ENCODE peak calls at places on chromosomes 5 and 9, in ten cellular contexts. One of them, this sample, is unnamed.

GRCh38 chr5:171306785-171307591 is 2.1 kb upstream of the TLX3 start:
- DNase-seq in activated T-helper 1 cell treated with anti-CD3 and anti-CD28 coated beads, Interleukin-2, amount 50 U/mL, for 16 hours: no peak
- DNase-seq in RPMI7951: no peak
- DNase-seq in HFFc6: no peak
- DNase-seq in CD4-positive, alpha-beta T cell: no peak
- DNase-seq in ureter: no peak
- DNase-seq in body of pancreas: no peak
- DNase-seq in ovary: no peak
- DNase-seq in Caki2: no peak
- DNase-seq in AG09309: no peak
- DNase-seq in this sample: no peak

GRCh38 chr5:73435640-73436534 is 12.7 kb downstream of the FOXD1 start:
- DNase-seq in activated T-helper 1 cell treated with anti-CD3 and anti-CD28 coated beads, Interleukin-2, amount 50 U/mL, for 16 hours: no peak
- DNase-seq in RPMI7951: no peak
- DNase-seq in HFFc6: no peak
- DNase-seq in CD4-positive, alpha-beta T cell: no peak
- DNase-seq in ureter: no peak
- DNase-seq in body of pancreas: no peak
- DNase-seq in ovary: no peak
- DNase-seq in Caki2: no peak
- DNase-seq in AG09309: no peak
- DNase-seq in this sample: no peak

GRCh38 chr9:7284117-7284516 is 515.5 kb downstream of the DMAC1 start:
- DNase-seq in activated T-helper 1 cell treated with anti-CD3 and anti-CD28 coated beads, Interleukin-2, amount 50 U/mL, for 16 hours: no peak
- DNase-seq in RPMI7951: no peak
- DNase-seq in HFFc6: no peak
- DNase-seq in CD4-positive, alpha-beta T cell: no peak
- DNase-seq in ureter: no peak
- DNase-seq in body of pancreas: no peak
- DNase-seq in ovary: no peak
- DNase-seq in Caki2: no peak
- DNase-seq in AG09309: no peak
- DNase-seq in this sample: no peak

GRCh38 chr9:71302776-71303175 is 181.4 kb upstream of the TRPM3 start:
- DNase-seq in activated T-helper 1 cell treated with anti-CD3 and anti-CD28 coated beads, Interleukin-2, amount 50 U/mL, for 16 hours: no peak
- DNase-seq in RPMI7951: peak; percentile 26
- DNase-seq in HFFc6: no peak
- DNase-seq in CD4-positive, alpha-beta T cell: no peak
- DNase-seq in ureter: no peak
- DNase-seq in body of pancreas: no peak
- DNase-seq in ovary: no peak
- DNase-seq in Caki2: no peak
- DNase-seq in AG09309: no peak
- DNase-seq in this sample: no peak

GRCh38 chr5:208449-209114 is 9.4 kb downstream of the CCDC127 start:
- DNase-seq in activated T-helper 1 cell treated with anti-CD3 and anti-CD28 coated beads, Interleukin-2, amount 50 U/mL, for 16 hours: no peak
- DNase-seq in RPMI7951: no peak
- DNase-seq in HFFc6: no peak
- DNase-seq in CD4-positive, alpha-beta T cell: no peak
- DNase-seq in ureter: no peak
- DNase-seq in body of pancreas: no peak
- DNase-seq in ovary: no peak
- DNase-seq in Caki2: no peak
- DNase-seq in AG09309: no peak
- DNase-seq in this sample: no peak

GRCh38 chr5:104237574-104237973 is 675.0 kb upstream of the NUDT12 start:
- DNase-seq in activated T-helper 1 cell treated with anti-CD3 and anti-CD28 coated beads, Interleukin-2, amount 50 U/mL, for 16 hours: no peak
- DNase-seq in RPMI7951: no peak
- DNase-seq in HFFc6: no peak
- DNase-seq in CD4-positive, alpha-beta T cell: no peak
- DNase-seq in ureter: no peak
- DNase-seq in body of pancreas: no peak
- DNase-seq in ovary: no peak
- DNase-seq in Caki2: no peak
- DNase-seq in AG09309: no peak
- DNase-seq in this sample: no peak

GRCh38 chr5:92544567-92544966 is 1036.5 kb downstream of the NR2F1-AS1 start:
- DNase-seq in activated T-helper 1 cell treated with anti-CD3 and anti-CD28 coated beads, Interleukin-2, amount 50 U/mL, for 16 hours: no peak
- DNase-seq in RPMI7951: no peak
- DNase-seq in HFFc6: no peak
- DNase-seq in CD4-positive, alpha-beta T cell: no peak
- DNase-seq in ureter: no peak
- DNase-seq in body of pancreas: no peak
- DNase-seq in ovary: no peak
- DNase-seq in Caki2: no peak
- DNase-seq in AG09309: no peak
- DNase-seq in this sample: no peak

GRCh38 chr9:2524601-2525000 is 97.0 kb upstream of the VLDLR start:
- DNase-seq in activated T-helper 1 cell treated with anti-CD3 and anti-CD28 coated beads, Interleukin-2, amount 50 U/mL, for 16 hours: no peak
- DNase-seq in RPMI7951: no peak
- DNase-seq in HFFc6: no peak
- DNase-seq in CD4-positive, alpha-beta T cell: no peak
- DNase-seq in ureter: no peak
- DNase-seq in body of pancreas: no peak
- DNase-seq in ovary: no peak
- DNase-seq in Caki2: no peak
- DNase-seq in AG09309: no peak
- DNase-seq in this sample: no peak

GRCh38 chr5:132305420-132305819 is 11.2 kb downstream of the SLC22A4 start:
- DNase-seq in activated T-helper 1 cell treated with anti-CD3 and anti-CD28 coated beads, Interleukin-2, amount 50 U/mL, for 16 hours: no peak
- DNase-seq in RPMI7951: no peak
- DNase-seq in HFFc6: no peak
- DNase-seq in CD4-positive, alpha-beta T cell: no peak
- DNase-seq in ureter: no peak
- DNase-seq in body of pancreas: no peak
- DNase-seq in ovary: no peak
- DNase-seq in Caki2: no peak
- DNase-seq in AG09309: no peak
- DNase-seq in this sample: no peak

GRCh38 chr5:115648072-115648471 is 22.2 kb upstream of the TMED7 start:
- DNase-seq in activated T-helper 1 cell treated with anti-CD3 and anti-CD28 coated beads, Interleukin-2, amount 50 U/mL, for 16 hours: no peak
- DNase-seq in RPMI7951: no peak
- DNase-seq in HFFc6: no peak
- DNase-seq in CD4-positive, alpha-beta T cell: no peak
- DNase-seq in ureter: no peak
- DNase-seq in body of pancreas: no peak
- DNase-seq in ovary: no peak
- DNase-seq in Caki2: no peak
- DNase-seq in AG09309: no peak
- DNase-seq in this sample: no peak

GRCh38 chr9:33452828-33453271 is 5.5 kb upstream of the AQP3 start:
- DNase-seq in activated T-helper 1 cell treated with anti-CD3 and anti-CD28 coated beads, Interleukin-2, amount 50 U/mL, for 16 hours: no peak
- DNase-seq in RPMI7951: peak; percentile 84
- DNase-seq in HFFc6: peak; percentile 78
- DNase-seq in CD4-positive, alpha-beta T cell: no peak
- DNase-seq in ureter: peak; percentile 82
- DNase-seq in body of pancreas: peak; percentile 68
- DNase-seq in ovary: no peak
- DNase-seq in Caki2: peak; percentile 38
- DNase-seq in AG09309: peak; percentile 37
- DNase-seq in this sample: peak; percentile 56

GRCh38 chr5:37792976-37793328 is 46.9 kb downstream of the GDNF start:
- DNase-seq in activated T-helper 1 cell treated with anti-CD3 and anti-CD28 coated beads, Interleukin-2, amount 50 U/mL, for 16 hours: no peak
- DNase-seq in RPMI7951: peak; percentile 94
- DNase-seq in HFFc6: peak; percentile 87
- DNase-seq in CD4-positive, alpha-beta T cell: no peak
- DNase-seq in ureter: no peak
- DNase-seq in body of pancreas: no peak
- DNase-seq in ovary: no peak
- DNase-seq in Caki2: peak; percentile 46
- DNase-seq in AG09309: no peak
- DNase-seq in this sample: no peak

GRCh38 chr5:132012385-132013005 is 1.0 kb upstream of the ACSL6 start:
- DNase-seq in activated T-helper 1 cell treated with anti-CD3 and anti-CD28 coated beads, Interleukin-2, amount 50 U/mL, for 16 hours: no peak
- DNase-seq in RPMI7951: peak; percentile 45
- DNase-seq in HFFc6: peak; percentile 41
- DNase-seq in CD4-positive, alpha-beta T cell: no peak
- DNase-seq in ureter: peak; percentile 51
- DNase-seq in body of pancreas: peak; percentile 33
- DNase-seq in ovary: peak; percentile 33
- DNase-seq in Caki2: peak; percentile 28
- DNase-seq in AG09309: no peak
- DNase-seq in this sample: peak; percentile 40

GRCh38 chr9:135864447-135865049 is 42.8 kb downstream of the CAMSAP1 start:
- DNase-seq in activated T-helper 1 cell treated with anti-CD3 and anti-CD28 coated beads, Interleukin-2, amount 50 U/mL, for 16 hours: peak; percentile 64
- DNase-seq in RPMI7951: peak; percentile 38
- DNase-seq in HFFc6: peak; percentile 21
- DNase-seq in CD4-positive, alpha-beta T cell: peak; percentile 64
- DNase-seq in ureter: peak; percentile 62
- DNase-seq in body of pancreas: peak; percentile 76
- DNase-seq in ovary: peak; percentile 72
- DNase-seq in Caki2: peak; percentile 28
- DNase-seq in AG09309: no peak
- DNase-seq in this sample: peak; percentile 58

GRCh38 chr9:70100362-70100761 is 56.7 kb downstream of the MAMDC2 start:
- DNase-seq in activated T-helper 1 cell treated with anti-CD3 and anti-CD28 coated beads, Interleukin-2, amount 50 U/mL, for 16 hours: no peak
- DNase-seq in RPMI7951: no peak
- DNase-seq in HFFc6: no peak
- DNase-seq in CD4-positive, alpha-beta T cell: no peak
- DNase-seq in ureter: no peak
- DNase-seq in body of pancreas: no peak
- DNase-seq in ovary: peak; percentile 33
- DNase-seq in Caki2: no peak
- DNase-seq in AG09309: no peak
- DNase-seq in this sample: no peak

GRCh38 chr5:132451387-132451786 is 39.2 kb downstream of the IRF1 start:
- DNase-seq in activated T-helper 1 cell treated with anti-CD3 and anti-CD28 coated beads, Interleukin-2, amount 50 U/mL, for 16 hours: no peak
- DNase-seq in RPMI7951: peak; percentile 73
- DNase-seq in HFFc6: peak; percentile 64
- DNase-seq in CD4-positive, alpha-beta T cell: no peak
- DNase-seq in ureter: no peak
- DNase-seq in body of pancreas: no peak
- DNase-seq in ovary: no peak
- DNase-seq in Caki2: no peak
- DNase-seq in AG09309: no peak
- DNase-seq in this sample: no peak

GRCh38 chr9:37464006-37464405 is 1.2 kb downstream of the ZBTB5 start:
- DNase-seq in activated T-helper 1 cell treated with anti-CD3 and anti-CD28 coated beads, Interleukin-2, amount 50 U/mL, for 16 hours: no peak
- DNase-seq in RPMI7951: no peak
- DNase-seq in HFFc6: no peak
- DNase-seq in CD4-positive, alpha-beta T cell: no peak
- DNase-seq in ureter: no peak
- DNase-seq in body of pancreas: no peak
- DNase-seq in ovary: no peak
- DNase-seq in Caki2: no peak
- DNase-seq in AG09309: no peak
- DNase-seq in this sample: no peak

GRCh38 chr5:37804401-37804800 is 35.4 kb downstream of the GDNF start:
- DNase-seq in activated T-helper 1 cell treated with anti-CD3 and anti-CD28 coated beads, Interleukin-2, amount 50 U/mL, for 16 hours: no peak
- DNase-seq in RPMI7951: no peak
- DNase-seq in HFFc6: no peak
- DNase-seq in CD4-positive, alpha-beta T cell: no peak
- DNase-seq in ureter: no peak
- DNase-seq in body of pancreas: no peak
- DNase-seq in ovary: no peak
- DNase-seq in Caki2: no peak
- DNase-seq in AG09309: no peak
- DNase-seq in this sample: no peak

GRCh38 chr5:17910318-17910717 is 276.1 kb downstream of the TAF11L14 start:
- DNase-seq in activated T-helper 1 cell treated with anti-CD3 and anti-CD28 coated beads, Interleukin-2, amount 50 U/mL, for 16 hours: no peak
- DNase-seq in RPMI7951: no peak
- DNase-seq in HFFc6: no peak
- DNase-seq in CD4-positive, alpha-beta T cell: no peak
- DNase-seq in ureter: no peak
- DNase-seq in body of pancreas: no peak
- DNase-seq in ovary: no peak
- DNase-seq in Caki2: no peak
- DNase-seq in AG09309: no peak
- DNase-seq in this sample: no peak

This sample was measured in SJSA1.